ENCODE peak calls at places on chromosomes 6 and 20, in seven cellular contexts. L is WTC11; Q is thoracic aorta; K is NCI-H2081; N is fibroblast of the conjunctiva; G is activated naive CD4-positive, alpha-beta T cell treated with Interleukin-2 at 50 U/mL for 16 hours; C is GM18507. X is an unnamed sample.

GRCh38 chr6:110098511-110099116 is 80.9 kb downstream of the WASF1 start:
- DNase-seq in C (no peak), L (no peak), N (no peak), G (no peak), K (no peak), Q (no peak), X (no peak)

GRCh38 chr20:42472198-42472597 is 717.5 kb downstream of the PTPRT start:
- DNase-seq in N (no peak), G (no peak), Q (no peak), K (no peak), C (no peak), L (no peak), X (no peak)

GRCh38 chr20:992801-993535 is 9.1 kb downstream of the RSPO4 start:
- DNase-seq in C (no peak), G (no peak), L (no peak), Q (no peak), K (no peak), N (no peak), X (no peak)

GRCh38 chr20:8721098-8721497 is 347.8 kb upstream of the PLCB4 start:
- DNase-seq in K (peak), L (peak), Q (no peak), G (peak), N (peak), C (no peak), X (no peak)

GRCh38 chr20:4483481-4483880 is 238.2 kb upstream of the PRND start:
- DNase-seq in G (no peak), C (no peak), K (no peak), N (peak), L (no peak), Q (no peak), X (no peak)

GRCh38 chr6:160102956-160103824 is 18.4 kb upstream of the SLC22A1 start:
- DNase-seq in K (no peak), Q (no peak), N (peak), L (peak), C (no peak), G (no peak), X (no peak)

GRCh38 chr6:106522557-106522956 is 106.7 kb downstream of the RTN4IP1 start:
- DNase-seq in K (no peak), C (no peak), L (no peak), G (no peak), N (no peak), Q (no peak), X (no peak)

GRCh38 chr20:41889125-41889870 is 271.1 kb upstream of the CHD6 start:
- DNase-seq in L (peak), N (no peak), G (no peak), K (no peak), C (no peak), Q (no peak), X (no peak)

GRCh38 chr6:45377041-45377554 is 636 bp downstream of the SUPT3H start:
- DNase-seq in Q (peak), G (peak), N (no peak), K (no peak), C (no peak), L (no peak), X (no peak)

GRCh38 chr6:129501401-129502051 is 208.5 kb downstream of the ARHGAP18 start:
- DNase-seq in L (no peak), K (no peak), Q (peak), G (peak), C (no peak), N (peak), X (no peak)

GRCh38 chr6:110876170-110876773 is 1.7 kb downstream of the AMD1 start:
- DNase-seq in K (peak), C (no peak), G (peak), Q (peak), L (peak), N (peak), X (peak)

GRCh38 chr6:31689249-31690110 is 8.6 kb upstream of the LY6G5C start:
- DNase-seq in N (no peak), L (peak), K (no peak), Q (no peak), G (peak), C (no peak), X (no peak)

GRCh38 chr20:22302039-22302438 is 282.3 kb downstream of the FOXA2 start:
- DNase-seq in Q (no peak), K (no peak), G (no peak), L (no peak), N (no peak), C (no peak), X (no peak)

GRCh38 chr6:168127384-168127868 is 48.4 kb upstream of the FRMD1 start:
- DNase-seq in L (no peak), Q (no peak), K (no peak), C (no peak), N (no peak), G (no peak), X (no peak)

GRCh38 chr20:64065973-64066341 is 3.0 kb downstream of the TCEA2 start:
- DNase-seq in G (peak), C (peak), K (no peak), N (no peak), Q (no peak), L (peak), X (peak)

GRCh38 chr6:112150363-112150762 is 63.0 kb downstream of the FAM229B start:
- DNase-seq in G (no peak), L (no peak), C (no peak), Q (no peak), K (no peak), N (peak), X (no peak)

GRCh38 chr6:136158971-136159370 is 91.1 kb downstream of the MTFR2 start:
- DNase-seq in G (no peak), C (no peak), K (no peak), L (no peak), Q (no peak), N (no peak), X (no peak)

GRCh38 chr20:51342510-51343236 is 199.8 kb downstream of the NFATC2 start:
- DNase-seq in L (no peak), N (no peak), C (no peak), K (no peak), Q (no peak), G (no peak), X (no peak)

GRCh38 chr6:107871981-107872380 is 47.9 kb upstream of the SCML4 start:
- DNase-seq in G (no peak), K (no peak), N (no peak), Q (no peak), C (no peak), L (no peak), X (no peak)

GRCh38 chr6:32427934-32428474 is 11.7 kb upstream of the HLA-DRA start:
- DNase-seq in L (no peak), N (no peak), C (no peak), Q (no peak), G (no peak), K (no peak), X (no peak)

GRCh38 chr20:11323821-11324220 is 593.9 kb upstream of the BTBD3 start:
- DNase-seq in N (no peak), L (no peak), K (no peak), C (no peak), G (no peak), Q (no peak), X (no peak)

GRCh38 chr6:148771212-148771601 is 24.4 kb downstream of the UST start:
- DNase-seq in Q (no peak), N (no peak), L (no peak), C (no peak), G (no peak), K (no peak), X (no peak)

GRCh38 chr6:22363166-22363965 is 66.5 kb upstream of the PRL start:
- DNase-seq in Q (no peak), N (no peak), C (no peak), K (no peak), G (no peak), L (no peak), X (no peak)

GRCh38 chr20:57893364-57894001 is 183.7 kb upstream of the PMEPA1 start:
- DNase-seq in C (no peak), Q (no peak), G (no peak), L (no peak), K (no peak), N (no peak), X (no peak)

GRCh38 chr6:149925974-149926777 is 3.3 kb upstream of the RAET1G start:
- DNase-seq in G (peak), N (peak), C (no peak), K (peak), Q (peak), L (peak), X (no peak)

GRCh38 chr20:63398744-63399514 is 37.8 kb upstream of the CHRNA4 start:
- DNase-seq in C (no peak), Q (no peak), G (no peak), K (no peak), L (no peak), N (no peak), X (no peak)

GRCh38 chr6:168229368-168229752 is 90.2 kb downstream of the DACT2 start:
- DNase-seq in K (no peak), N (no peak), L (no peak), C (no peak), G (no peak), Q (no peak), X (no peak)

X was measured in GM12891.